ENCODE peak calls at places on chromosome 22, in six cellular contexts. X, K, M, F, C and R are unnamed samples.

GRCh38 chr22:47300698-47301405 is 538.4 kb downstream of the TBC1D22A start:
- DNase-seq in X (no peak), K (no peak), M (peak), F (no peak), C (no peak), R (no peak)

GRCh38 chr22:30609260-30610185 is 2.5 kb downstream of the TCN2 start:
- DNase-seq in X (no peak), K (peak), M (no peak), F (peak), C (no peak), R (no peak)

GRCh38 chr22:37930270-37930951 is 23.0 kb downstream of the C22orf23 start:
- DNase-seq in X (no peak), K (no peak), M (peak), F (no peak), C (no peak), R (peak)

GRCh38 chr22:40808018-40808841 is 10.9 kb downstream of the SLC25A17 start:
- DNase-seq in X (no peak), K (no peak), M (no peak), F (no peak), C (no peak), R (no peak)

GRCh38 chr22:21450858-21451331 is 16.3 kb upstream of the TMEM191C start:
- DNase-seq in X (no peak), K (no peak), M (no peak), F (no peak), C (no peak), R (no peak)

GRCh38 chr22:41201146-41201545 is 4.0 kb upstream of the L3MBTL2 start:
- DNase-seq in X (no peak), K (no peak), M (no peak), F (no peak), C (no peak), R (no peak)

GRCh38 chr22:24115247-24116207 is 65.8 kb upstream of the SUSD2 start:
- DNase-seq in X (no peak), K (no peak), M (no peak), F (no peak), C (no peak), R (no peak)

GRCh38 chr22:17638182-17638431 is 450 bp upstream of the BCL2L13 start:
- DNase-seq in X (no peak), K (no peak), M (no peak), F (no peak), C (no peak), R (no peak)

GRCh38 chr22:45548441-45548840 is 45.8 kb downstream of the FBLN1 start:
- DNase-seq in X (no peak), K (no peak), M (no peak), F (no peak), C (no peak), R (no peak)

GRCh38 chr22:44277404-44278135 is 35.2 kb downstream of the SHISAL1 start:
- DNase-seq in X (no peak), K (no peak), M (no peak), F (no peak), C (no peak), R (no peak)

GRCh38 chr22:24186352-24186740 is 5.1 kb downstream of the SUSD2 start:
- DNase-seq in X (no peak), K (no peak), M (peak), F (no peak), C (no peak), R (peak)

GRCh38 chr22:39431216-39431801 is 25.5 kb upstream of the MGAT3 start:
- DNase-seq in X (no peak), K (no peak), M (no peak), F (no peak), C (no peak), R (no peak)

GRCh38 chr22:37303821-37304274 is 21.5 kb downstream of the CYTH4 start:
- DNase-seq in X (peak), K (no peak), M (no peak), F (peak), C (no peak), R (no peak)

GRCh38 chr22:49827853-49828598 is at the start of gene BRD1:
- DNase-seq in X (no peak), K (no peak), M (peak), F (no peak), C (no peak), R (peak)

GRCh38 chr22:38867496-38868285 is 4.3 kb downstream of the CBX6 start:
- DNase-seq in X (no peak), K (no peak), M (no peak), F (no peak), C (no peak), R (no peak)

GRCh38 chr22:39719559-39720450 is 149.3 kb downstream of the CACNA1I start:
- DNase-seq in X (no peak), K (no peak), M (no peak), F (no peak), C (no peak), R (no peak)

GRCh38 chr22:31790240-31790639 is 36.4 kb downstream of the DEPDC5 start:
- DNase-seq in X (no peak), K (no peak), M (no peak), F (no peak), C (no peak), R (no peak)

GRCh38 chr22:49614966-49615965 is 212.4 kb downstream of the BRD1 start:
- DNase-seq in X (no peak), K (no peak), M (no peak), F (no peak), C (no peak), R (no peak)

GRCh38 chr22:28019881-28020861 is 101.1 kb upstream of the PITPNB start:
- DNase-seq in X (peak), K (no peak), M (peak), F (peak), C (peak), R (peak)

GRCh38 chr22:44406581-44407403 is 91.2 kb downstream of the RTL6 start:
- DNase-seq in X (no peak), K (no peak), M (no peak), F (no peak), C (no peak), R (no peak)

GRCh38 chr22:29152045-29152380 is 53.7 kb upstream of the EMID1 start:
- DNase-seq in X (no peak), K (no peak), M (no peak), F (no peak), C (no peak), R (no peak)

GRCh38 chr22:20211997-20212753 is 55.9 kb downstream of the RTN4R start:
- DNase-seq in X (peak), K (no peak), M (peak), F (peak), C (no peak), R (no peak)
- TF ChIP-seq JUND in X (no peak), K (no peak), M (no peak), F (no peak), C (no peak), R (no peak)

GRCh38 chr22:42792909-42793847 is 63.9 kb downstream of the ARFGAP3 start:
- DNase-seq in X (no peak), K (no peak), M (no peak), F (no peak), C (no peak), R (no peak)

GRCh38 chr22:42793848-42794405 is 63.1 kb downstream of the ARFGAP3 start:
- DNase-seq in X (no peak), K (no peak), M (no peak), F (no peak), C (no peak), R (no peak)

GRCh38 chr22:42797021-42797420 is 60.1 kb downstream of the ARFGAP3 start:
- DNase-seq in X (no peak), K (no peak), M (no peak), F (no peak), C (no peak), R (no peak)

GRCh38 chr22:42796081-42796480 is 61.0 kb downstream of the ARFGAP3 start:
- DNase-seq in X (no peak), K (no peak), M (no peak), F (no peak), C (no peak), R (no peak)

DNA sequence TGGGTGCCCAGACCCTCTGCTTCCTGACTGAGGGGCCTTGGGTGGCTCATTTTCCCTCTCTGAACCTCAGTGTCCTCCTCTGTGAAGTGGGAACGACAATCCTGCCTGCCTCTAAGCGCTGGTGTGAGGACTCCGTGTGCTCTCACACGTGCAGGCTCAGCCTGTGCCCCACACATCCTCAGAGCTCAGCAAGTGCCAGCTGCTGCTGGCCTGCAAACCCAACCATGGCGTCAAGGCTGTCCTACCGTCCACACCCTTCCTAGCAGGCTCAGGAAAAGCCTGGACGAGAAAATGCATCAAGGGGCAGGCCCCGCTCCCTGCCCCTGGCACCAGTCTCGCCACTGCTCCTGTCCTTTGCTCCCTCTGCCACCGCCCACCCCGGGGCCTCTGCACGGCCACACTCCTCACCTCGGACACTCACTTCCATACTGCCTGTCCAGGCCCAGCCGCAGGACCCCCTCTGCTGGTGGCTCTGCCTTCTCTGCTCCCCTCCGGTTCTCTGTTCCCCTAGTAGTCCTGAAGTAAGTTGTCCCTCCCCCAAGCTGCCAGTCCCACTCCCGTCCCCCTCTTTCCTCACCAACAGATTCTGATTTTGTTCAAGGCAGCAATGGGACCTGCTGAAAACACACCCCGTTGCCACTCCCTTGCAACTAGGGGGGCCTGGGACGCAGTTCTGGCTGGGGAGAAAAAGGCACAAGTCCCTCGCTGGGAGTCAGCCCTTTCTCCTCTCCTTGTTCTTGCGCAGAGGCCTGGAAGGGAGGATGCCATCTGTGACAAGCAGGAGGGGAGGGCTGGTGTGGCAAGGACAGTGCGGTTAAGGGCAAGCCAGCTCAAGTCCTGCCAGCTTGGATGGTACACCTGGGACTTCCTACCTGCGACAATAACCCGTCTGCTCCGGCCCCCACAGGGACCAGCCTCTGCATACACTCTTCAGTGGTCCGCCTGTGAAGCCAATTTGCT is 62.2 kb downstream of the ARFGAP3 start:
- DNase-seq in X (no peak), K (no peak), M (no peak), F (no peak), C (no peak), R (no peak)
- TF ChIP-seq JUND in X (no peak), K (no peak), M (no peak), F (no peak), C (no peak), R (no peak)

GRCh38 chr22:22591348-22592299 is 32.6 kb upstream of the PRAME start:
- DNase-seq in X (no peak), K (no peak), M (no peak), F (peak), C (no peak), R (no peak)
- TF ChIP-seq JUND in X (no peak), K (no peak), M (no peak), F (no peak), C (no peak), R (no peak)

DNA sequence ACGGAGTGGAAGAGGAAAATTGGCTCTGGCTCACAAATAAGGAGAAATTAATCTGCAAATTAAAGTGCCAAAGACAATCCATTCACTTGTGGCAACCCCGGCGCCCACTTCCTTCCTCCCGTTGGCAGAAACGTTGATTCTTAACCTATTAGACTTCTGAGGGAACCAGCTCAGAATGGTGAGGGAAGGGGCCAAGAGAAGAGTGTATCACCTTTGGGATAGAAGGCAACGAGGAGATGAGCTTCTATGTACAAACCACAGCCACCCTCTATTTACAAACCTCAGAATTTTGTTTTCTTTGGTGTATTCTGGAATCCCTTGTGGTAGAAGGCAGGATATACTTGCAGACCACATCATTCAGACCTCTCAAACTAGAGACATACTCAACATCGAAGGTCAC is 1.1 kb downstream of the MB start:
- DNase-seq in X (no peak), K (no peak), M (no peak), F (no peak), C (no peak), R (no peak)
- TF ChIP-seq JUND in X (no peak), K (no peak), M (no peak), F (no peak), C (no peak), R (no peak)

GRCh38 chr22:19986410-19987341 is 29.9 kb downstream of the ARVCF start:
- DNase-seq in X (no peak), K (no peak), M (peak), F (peak), C (peak), R (peak)
- TF ChIP-seq JUND in X (no peak), K (no peak), M (no peak), F (peak), C (no peak), R (no peak)